ENCODE peak calls at places on chromosomes 7 and 10, in six cellular contexts. L is fibroblast of the aortic adventitia, J is A673, F is bronchial epithelial cell, Z is neural progenitor cell, V is IMR-90. I is an unnamed sample.

GRCh38 chr10:11510714-11511113 is 100.7 kb downstream of the USP6NL start:
- DNase-seq in V (no peak), F (no peak), J (peak; percentile 42), L (no peak), Z (no peak), I (no peak)

GRCh38 chr7:108442039-108442568 is 14.1 kb downstream of the NRCAM start:
- DNase-seq in V (no peak), Z (no peak), J (peak; percentile 40), F (peak; percentile 79), L (no peak), I (no peak)

GRCh38 chr7:71777278-71777677 is 634.9 kb downstream of the CALN1 start:
- DNase-seq in F (no peak), V (no peak), Z (no peak), J (no peak), L (no peak), I (no peak)

GRCh38 chr7:75711076-75711475 is 27.7 kb downstream of the HIP1 start:
- DNase-seq in V (no peak), L (peak; percentile 9), Z (no peak), J (no peak), F (no peak), I (no peak)

GRCh38 chr10:86899128-86899527 is 58.3 kb downstream of the MMRN2 start:
- DNase-seq in L (no peak), J (peak; percentile 53), F (no peak), Z (peak; percentile 57), V (no peak), I (no peak)

GRCh38 chr7:117986645-117987269 is 113.5 kb upstream of the CTTNBP2 start:
- DNase-seq in J (no peak), L (peak; percentile 22), F (no peak), Z (no peak), V (no peak), I (no peak)

GRCh38 chr7:131293018-131293417 is 34.7 kb upstream of the MKLN1 start:
- DNase-seq in V (peak; percentile 76), F (peak; percentile 82), J (no peak), Z (no peak), L (peak; percentile 91), I (peak; percentile 30)

GRCh38 chr7:14048889-14049288 is 59.4 kb upstream of the ETV1 start:
- DNase-seq in J (no peak), F (peak; percentile 1), L (peak; percentile 5), Z (no peak), V (no peak), I (peak; percentile 2)

GRCh38 chr7:6382797-6383196 is 65.0 kb downstream of the DAGLB start:
- DNase-seq in Z (no peak), L (peak; percentile 50), F (no peak), V (no peak), J (no peak), I (peak; percentile 44)

GRCh38 chr10:21334891-21335696 is 190.4 kb downstream of the SKIDA1 start:
- DNase-seq in J (peak; percentile 49), V (peak; percentile 90), F (peak; percentile 93), Z (no peak), L (peak; percentile 98), I (peak; percentile 87)

GRCh38 chr7:29208410-29209250 is 14.1 kb downstream of the CHN2 start:
- DNase-seq in Z (no peak), V (no peak), J (no peak), L (no peak), F (no peak), I (no peak)

GRCh38 chr7:158581440-158582088 is 6.1 kb downstream of the PTPRN2 start:
- DNase-seq in Z (no peak), V (no peak), F (peak; percentile 47), J (no peak), L (no peak), I (no peak)

GRCh38 chr10:24617771-24618396 is 105.8 kb downstream of the ARHGAP21 start:
- DNase-seq in Z (peak; percentile 75), V (peak; percentile 31), F (peak; percentile 38), L (peak; percentile 58), J (peak; percentile 74), I (peak; percentile 58)

GRCh38 chr7:3095046-3095445 is 51.4 kb upstream of the CARD11 start:
- DNase-seq in L (no peak), F (no peak), Z (no peak), V (no peak), J (peak; percentile 28), I (no peak)

GRCh38 chr10:17736223-17736622 is 15.8 kb upstream of the TMEM236 start:
- DNase-seq in L (no peak), J (no peak), V (no peak), Z (no peak), F (no peak), I (no peak)

GRCh38 chr7:107321611-107322010 is 148.2 kb upstream of the GPR22 start:
- DNase-seq in V (no peak), Z (no peak), L (no peak), F (no peak), J (no peak), I (no peak)

GRCh38 chr10:127907411-127908105 is 655 bp downstream of the PTPRE start:
- DNase-seq in F (no peak), V (no peak), L (peak; percentile 32), J (no peak), Z (no peak), I (peak; percentile 71)

GRCh38 chr10:89536013-89536354 is 590 bp upstream of the SLC16A12 start:
- DNase-seq in Z (no peak), F (no peak), J (no peak), L (no peak), V (no peak), I (no peak)

GRCh38 chr10:89535185-89536012 is at the start of gene SLC16A12:
- DNase-seq in F (no peak), Z (peak; percentile 87), L (no peak), J (peak; percentile 36), V (no peak), I (peak; percentile 63)

GRCh38 chr10:89537361-89537760 is 2.0 kb upstream of the SLC16A12 start:
- DNase-seq in J (no peak), Z (no peak), L (no peak), V (no peak), F (no peak), I (no peak)

GRCh38 chr10:89532476-89532875 is 2.9 kb downstream of the SLC16A12 start:
- DNase-seq in F (peak; percentile 63), L (no peak), Z (no peak), V (no peak), J (no peak), I (peak; percentile 54)

DNA sequence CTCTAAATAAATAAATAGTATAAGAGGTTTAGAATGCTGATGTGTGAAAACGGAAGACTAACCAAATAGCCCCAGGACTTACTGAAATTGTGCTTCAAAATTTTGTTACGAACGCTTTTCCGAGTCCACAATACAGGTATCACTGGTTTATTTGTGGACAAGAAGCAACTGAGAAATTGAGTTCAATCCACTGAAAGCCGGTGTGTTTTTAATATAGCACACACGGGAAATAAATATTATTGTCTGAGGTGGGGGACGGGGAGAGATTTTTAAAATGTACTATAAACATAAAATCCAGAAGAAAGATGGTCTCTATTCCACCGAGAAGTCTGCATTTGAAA is 598 bp downstream of the SLC16A12 start:
- DNase-seq in V (no peak), F (no peak), L (no peak), J (no peak), Z (no peak), I (no peak)
- H3K4me3 ChIP-seq in V (peak overlapping the region; percentile 51), F (no peak overlapping the region), L (peak overlapping the region; percentile 62), J (peak overlapping the region; percentile 48), Z (peak overlapping the region; percentile 61), I (peak overlapping the region; percentile 85)

GRCh38 chr10:70863470-70864160 is 24.8 kb downstream of the PCBD1 start:
- DNase-seq in V (no peak), Z (no peak), F (no peak), L (no peak), J (no peak), I (no peak)
- TF ChIP-seq CTCF in V (no peak), Z (no peak), F (no peak), L (no peak), J (no peak), I (peak; percentile 15)

GRCh38 chr10:15367296-15367830 is 3.7 kb downstream of the FAM171A1 start:
- DNase-seq in J (no peak), V (no peak), Z (no peak), L (no peak), F (no peak), I (no peak)

GRCh38 chr10:15370741-15371701 is at the start of gene FAM171A1:
- DNase-seq in J (peak; percentile 76), F (no peak), Z (peak; percentile 91), L (peak; percentile 27), V (peak; percentile 29), I (peak; percentile 43)

GRCh38 chr10:15369642-15370211 is 1.4 kb downstream of the FAM171A1 start:
- DNase-seq in V (no peak), L (no peak), F (no peak), J (no peak), Z (peak; percentile 40), I (no peak)

GRCh38 chr10:15370212-15370740 is 813 bp downstream of the FAM171A1 start:
- DNase-seq in V (peak; percentile 16), L (peak; percentile 38), F (no peak), Z (peak; percentile 53), J (no peak), I (peak; percentile 30)

GRCh38 chr10:15368456-15368855 is 2.6 kb downstream of the FAM171A1 start:
- DNase-seq in F (no peak), V (no peak), J (no peak), L (no peak), Z (no peak), I (no peak)
- H3K4me3 ChIP-seq in F (no peak overlapping the region), V (no peak overlapping the region), J (no peak overlapping the region), L (peak overlapping the region; percentile 52), Z (peak overlapping the region; percentile 67), I (no peak overlapping the region)

GRCh38 chr10:89959433-89960110 is 258.2 kb downstream of the KIF20B start:
- DNase-seq in Z (no peak), J (no peak), F (no peak), L (no peak), V (no peak), I (no peak)

GRCh38 chr10:89952314-89952713 is 250.9 kb downstream of the KIF20B start:
- DNase-seq in Z (no peak), J (no peak), F (no peak), L (no peak), V (no peak), I (no peak)

GRCh38 chr10:89954787-89955566 is 253.6 kb downstream of the KIF20B start:
- DNase-seq in V (no peak), L (peak; percentile 29), J (no peak), Z (no peak), F (peak; percentile 18), I (peak; percentile 19)
- TF ChIP-seq CTCF in V (peak; percentile 38), L (peak; percentile 31), J (peak; percentile 59), Z (peak; percentile 51), F (peak; percentile 0), I (peak; percentile 41)

DNA sequence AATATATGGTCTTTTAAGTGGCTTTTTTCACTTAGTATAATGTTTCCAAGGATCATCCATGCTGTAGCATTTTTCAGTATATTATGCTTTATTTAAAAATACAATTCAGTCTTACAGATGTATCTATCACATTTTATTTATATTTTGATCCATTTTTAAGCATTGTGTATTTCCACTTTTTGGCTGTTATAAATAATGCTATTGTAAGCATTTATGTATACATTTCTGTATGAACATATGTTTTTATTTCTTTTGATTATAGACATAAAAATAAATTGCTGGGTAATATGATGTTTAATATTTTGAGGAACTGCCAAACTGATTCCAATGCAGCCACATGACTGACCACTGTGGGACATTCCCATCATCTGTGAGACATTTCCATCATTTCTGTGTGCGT is 1662.0 kb downstream of the REEP3 start:
- DNase-seq in Z (no peak), F (no peak), V (no peak), L (no peak), J (no peak), I (no peak)
- H3K4me3 ChIP-seq in Z (no peak overlapping the region), F (no peak overlapping the region), V (no peak overlapping the region), L (no peak overlapping the region), J (no peak overlapping the region), I (no peak overlapping the region)